ENCODE peak calls at places on chromosomes 6 and 20, in ten cellular contexts. G, R, A, S, F, K, J, I, L and P are unnamed samples.

GRCh38 chr6:56370591-56371198 is 123.3 kb upstream of the COL21A1 start:
- DNase-seq in G (no peak), R (no peak), A (no peak), S (no peak), F (no peak), K (peak; percentile 98), J (no peak), I (no peak), L (peak; percentile 98), P (no peak)

GRCh38 chr6:151807513-151808330 is at the start of gene ESR1:
- DNase-seq in G (peak; percentile 46), R (peak; percentile 56), A (no peak), S (no peak), F (peak; percentile 63), K (peak; percentile 29), J (peak; percentile 35), I (peak; percentile 48), L (no peak), P (peak; percentile 78)

GRCh38 chr6:111427341-111428116 is 55.5 kb downstream of the REV3L start:
- DNase-seq in G (no peak), R (no peak), A (no peak), S (no peak), F (no peak), K (peak; percentile 94), J (no peak), I (no peak), L (peak; percentile 86), P (no peak)

GRCh38 chr6:26415036-26415614 is 13.1 kb downstream of the BTN3A1 start:
- DNase-seq in G (no peak), R (no peak), A (no peak), S (no peak), F (no peak), K (no peak), J (no peak), I (no peak), L (no peak), P (no peak)

GRCh38 chr20:37351689-37352610 is 6.0 kb downstream of the SRC start:
- DNase-seq in G (peak; percentile 9), R (no peak), A (no peak), S (no peak), F (no peak), K (no peak), J (no peak), I (no peak), L (no peak), P (no peak)

GRCh38 chr6:104956663-104957294 is at the start of gene LIN28B:
- DNase-seq in G (peak; percentile 35), R (peak; percentile 59), A (no peak), S (no peak), F (no peak), K (no peak), J (no peak), I (no peak), L (no peak), P (no peak)

GRCh38 chr6:138817799-138818198 is 21.9 kb downstream of the ECT2L start:
- DNase-seq in G (peak; percentile 26), R (peak; percentile 71), A (no peak), S (no peak), F (no peak), K (peak; percentile 84), J (peak; percentile 73), I (peak; percentile 4), L (peak; percentile 74), P (no peak)

GRCh38 chr6:46491789-46492547 is 719 bp upstream of the RCAN2 start:
- DNase-seq in G (peak; percentile 82), R (peak; percentile 80), A (peak; percentile 3), S (no peak), F (peak; percentile 64), K (no peak), J (peak; percentile 48), I (peak; percentile 57), L (peak; percentile 32), P (peak; percentile 57)

GRCh38 chr20:4325548-4326187 is 310.3 kb upstream of the RNF24 start:
- DNase-seq in G (no peak), R (no peak), A (no peak), S (no peak), F (no peak), K (peak; percentile 22), J (no peak), I (no peak), L (no peak), P (no peak)

GRCh38 chr20:61442075-61442670 is 190.1 kb downstream of the CDH4 start:
- DNase-seq in G (no peak), R (no peak), A (no peak), S (no peak), F (no peak), K (peak; percentile 28), J (no peak), I (no peak), L (no peak), P (no peak)